ENCODE peak calls at places on chromosomes 16 and 17, in five cellular contexts. H is left cardiac atrium; Q is T-cell; N is naive thymus-derived CD4-positive, alpha-beta T cell; S is Right ventricle myocardium inferior. O is an unnamed sample.

GRCh38 chr17:40915199-40915661 is 22.2 kb downstream of the KRT23 start:
- ATAC-seq in H (no peak), Q (no peak), N (peak; percentile 65), S (no peak), O (no peak)

GRCh38 chr16:67481561-67482259 is 753 bp upstream of the ATP6V0D1 start:
- ATAC-seq in H (peak; percentile 0), Q (peak; percentile 1), N (no peak), S (peak; percentile 8), O (peak; percentile 7)

GRCh38 chr17:43517615-43518386 is 28.3 kb downstream of the ETV4 start:
- ATAC-seq in H (no peak), Q (no peak), N (no peak), S (peak; percentile 61), O (no peak)

GRCh38 chr16:48180868-48181480 is 25.2 kb upstream of the ABCC12 start:
- ATAC-seq in H (no peak), Q (no peak), N (no peak), S (no peak), O (no peak)

GRCh38 chr17:63983326-63983725 is 10.6 kb upstream of the SCN4A start:
- ATAC-seq in H (peak; percentile 56), Q (no peak), N (no peak), S (peak; percentile 9), O (no peak)

GRCh38 chr17:58530655-58531054 is 16.2 kb upstream of the MTMR4 start:
- ATAC-seq in H (no peak), Q (no peak), N (no peak), S (no peak), O (no peak)

GRCh38 chr16:56960681-56961281 is 969 bp upstream of the CETP start:
- ATAC-seq in H (no peak), Q (no peak), N (no peak), S (no peak), O (no peak)

GRCh38 chr17:45906927-45907622 is 12.7 kb downstream of the MAPT start:
- ATAC-seq in H (no peak), Q (no peak), N (no peak), S (no peak), O (no peak)